ENCODE peak calls at places on chromosomes 1 and 21, in five cellular contexts. One of them, this sample, is unnamed.

GRCh38 chr1:83090195-83090594 is 908.7 kb downstream of the TTLL7 start:
- DNase-seq in uterus: no peak
- DNase-seq in right lobe of liver: no peak
- DNase-seq in prostate gland: no peak
- DNase-seq in body of pancreas: no peak
- DNase-seq in this sample: no peak

GRCh38 chr21:39313042-39313456 is 383 bp downstream of the BRWD1 start:
- DNase-seq in uterus: peak
- DNase-seq in right lobe of liver: peak
- DNase-seq in prostate gland: no peak
- DNase-seq in body of pancreas: peak
- DNase-seq in this sample: peak

GRCh38 chr1:173161510-173162221 is 45.5 kb downstream of the TNFSF4 start:
- DNase-seq in uterus: no peak
- DNase-seq in right lobe of liver: no peak
- DNase-seq in prostate gland: no peak
- DNase-seq in body of pancreas: no peak
- DNase-seq in this sample: no peak

GRCh38 chr1:7845761-7846160 is 7.1 kb downstream of the UTS2 start:
- DNase-seq in uterus: no peak
- DNase-seq in right lobe of liver: no peak
- DNase-seq in prostate gland: no peak
- DNase-seq in body of pancreas: no peak
- DNase-seq in this sample: no peak

GRCh38 chr1:157639800-157640199 is 41.9 kb upstream of the FCRL4 start:
- DNase-seq in uterus: no peak
- DNase-seq in right lobe of liver: no peak
- DNase-seq in prostate gland: no peak
- DNase-seq in body of pancreas: no peak
- DNase-seq in this sample: no peak

GRCh38 chr1:226565476-226565875 is 16.9 kb downstream of the STUM start:
- DNase-seq in uterus: no peak
- DNase-seq in right lobe of liver: no peak
- DNase-seq in prostate gland: no peak
- DNase-seq in body of pancreas: no peak
- DNase-seq in this sample: no peak

GRCh38 chr1:169491845-169492281 is 6.1 kb upstream of the SLC19A2 start:
- DNase-seq in uterus: no peak
- DNase-seq in right lobe of liver: no peak
- DNase-seq in prostate gland: no peak
- DNase-seq in body of pancreas: no peak
- DNase-seq in this sample: no peak

GRCh38 chr1:93001893-93002292 is 40.6 kb upstream of the DIPK1A start:
- DNase-seq in uterus: no peak
- DNase-seq in right lobe of liver: no peak
- DNase-seq in prostate gland: no peak
- DNase-seq in body of pancreas: no peak
- DNase-seq in this sample: no peak

GRCh38 chr1:154400381-154400801 is 4.8 kb upstream of the IL6R start:
- DNase-seq in uterus: no peak
- DNase-seq in right lobe of liver: no peak
- DNase-seq in prostate gland: no peak
- DNase-seq in body of pancreas: no peak
- DNase-seq in this sample: no peak

GRCh38 chr1:225044258-225044657 is 114.8 kb downstream of the DNAH14 start:
- DNase-seq in uterus: no peak
- DNase-seq in right lobe of liver: no peak
- DNase-seq in prostate gland: no peak
- DNase-seq in body of pancreas: no peak
- DNase-seq in this sample: no peak

GRCh38 chr1:172658871-172659453 is at the start of gene FASLG:
- DNase-seq in uterus: no peak
- DNase-seq in right lobe of liver: no peak
- DNase-seq in prostate gland: no peak
- DNase-seq in body of pancreas: no peak
- DNase-seq in this sample: no peak

GRCh38 chr21:27192286-27192685 is 225.4 kb upstream of the ADAMTS5 start:
- DNase-seq in uterus: no peak
- DNase-seq in right lobe of liver: no peak
- DNase-seq in prostate gland: no peak
- DNase-seq in body of pancreas: no peak
- DNase-seq in this sample: no peak

GRCh38 chr1:147683163-147683763 is 12.9 kb upstream of the ACP6 start:
- DNase-seq in uterus: no peak
- DNase-seq in right lobe of liver: no peak
- DNase-seq in prostate gland: no peak
- DNase-seq in body of pancreas: no peak
- DNase-seq in this sample: no peak

GRCh38 chr1:151443846-151444790 is 15.2 kb downstream of the POGZ start:
- DNase-seq in uterus: peak
- DNase-seq in right lobe of liver: no peak
- DNase-seq in prostate gland: peak
- DNase-seq in body of pancreas: peak
- DNase-seq in this sample: peak

GRCh38 chr1:163766537-163766936 is 444.8 kb downstream of the NUF2 start:
- DNase-seq in uterus: no peak
- DNase-seq in right lobe of liver: no peak
- DNase-seq in prostate gland: no peak
- DNase-seq in body of pancreas: no peak
- DNase-seq in this sample: no peak

GRCh38 chr1:93773049-93773838 is 91.6 kb upstream of the BCAR3 start:
- DNase-seq in uterus: no peak
- DNase-seq in right lobe of liver: no peak
- DNase-seq in prostate gland: no peak
- DNase-seq in body of pancreas: no peak
- DNase-seq in this sample: no peak

GRCh38 chr1:153647375-153647714 is 11.2 kb upstream of the SNAPIN start:
- DNase-seq in uterus: no peak
- DNase-seq in right lobe of liver: no peak
- DNase-seq in prostate gland: no peak
- DNase-seq in body of pancreas: no peak
- DNase-seq in this sample: no peak

GRCh38 chr1:27603320-27603961 is 503 bp downstream of the AHDC1 start:
- DNase-seq in uterus: no peak
- DNase-seq in right lobe of liver: peak
- DNase-seq in prostate gland: peak
- DNase-seq in body of pancreas: peak
- DNase-seq in this sample: peak

GRCh38 chr1:156766288-156767100 is 841 bp upstream of the PRCC start:
- DNase-seq in uterus: no peak
- DNase-seq in right lobe of liver: no peak
- DNase-seq in prostate gland: no peak
- DNase-seq in body of pancreas: no peak
- DNase-seq in this sample: no peak

GRCh38 chr1:51236548-51237312 is 657 bp downstream of the RNF11 start:
- DNase-seq in uterus: peak
- DNase-seq in right lobe of liver: peak
- DNase-seq in prostate gland: peak
- DNase-seq in body of pancreas: peak
- DNase-seq in this sample: peak

GRCh38 chr1:79079770-79080169 is 73.2 kb upstream of the ADGRL4 start:
- DNase-seq in uterus: no peak
- DNase-seq in right lobe of liver: no peak
- DNase-seq in prostate gland: no peak
- DNase-seq in body of pancreas: no peak
- DNase-seq in this sample: no peak

GRCh38 chr1:27526569-27527222 is 36.7 kb upstream of the WASF2 start:
- DNase-seq in uterus: no peak
- DNase-seq in right lobe of liver: no peak
- DNase-seq in prostate gland: no peak
- DNase-seq in body of pancreas: no peak
- DNase-seq in this sample: no peak

GRCh38 chr21:34621434-34622000 is 6.6 kb upstream of the RCAN1 start:
- DNase-seq in uterus: no peak
- DNase-seq in right lobe of liver: no peak
- DNase-seq in prostate gland: no peak
- DNase-seq in body of pancreas: no peak
- DNase-seq in this sample: no peak

GRCh38 chr1:155651861-155652661 is 36.5 kb downstream of the YY1AP1 start:
- DNase-seq in uterus: no peak
- DNase-seq in right lobe of liver: no peak
- DNase-seq in prostate gland: no peak
- DNase-seq in body of pancreas: no peak
- DNase-seq in this sample: no peak

GRCh38 chr1:236421022-236421421 is 26.9 kb downstream of the EDARADD start:
- DNase-seq in uterus: no peak
- DNase-seq in right lobe of liver: no peak
- DNase-seq in prostate gland: no peak
- DNase-seq in body of pancreas: no peak
- DNase-seq in this sample: no peak

GRCh38 chr1:80083892-80084291 is 1077.4 kb upstream of the ADGRL4 start:
- DNase-seq in uterus: no peak
- DNase-seq in right lobe of liver: no peak
- DNase-seq in prostate gland: no peak
- DNase-seq in body of pancreas: no peak
- DNase-seq in this sample: no peak

GRCh38 chr1:26405281-26405915 is 5.2 kb upstream of the LIN28A start:
- DNase-seq in uterus: no peak
- DNase-seq in right lobe of liver: no peak
- DNase-seq in prostate gland: no peak
- DNase-seq in body of pancreas: no peak
- DNase-seq in this sample: no peak

GRCh38 chr1:214010717-214011116 is 22.9 kb downstream of the PROX1 start:
- DNase-seq in uterus: no peak
- DNase-seq in right lobe of liver: no peak
- DNase-seq in prostate gland: no peak
- DNase-seq in body of pancreas: no peak
- DNase-seq in this sample: no peak

GRCh38 chr1:175278236-175278635 is 85.7 kb upstream of the KIAA0040 start:
- DNase-seq in uterus: no peak
- DNase-seq in right lobe of liver: no peak
- DNase-seq in prostate gland: no peak
- DNase-seq in body of pancreas: no peak
- DNase-seq in this sample: no peak

GRCh38 chr21:19981938-19982337 is 1016.3 kb upstream of the NCAM2 start:
- DNase-seq in uterus: no peak
- DNase-seq in right lobe of liver: no peak
- DNase-seq in prostate gland: no peak
- DNase-seq in body of pancreas: no peak
- DNase-seq in this sample: no peak

GRCh38 chr21:45156459-45156858 is 82.1 kb downstream of the ADARB1 start:
- DNase-seq in uterus: no peak
- DNase-seq in right lobe of liver: no peak
- DNase-seq in prostate gland: no peak
- DNase-seq in body of pancreas: no peak
- DNase-seq in this sample: no peak

GRCh38 chr21:45153358-45154318 is 79.3 kb downstream of the ADARB1 start:
- DNase-seq in uterus: no peak
- DNase-seq in right lobe of liver: no peak
- DNase-seq in prostate gland: no peak
- DNase-seq in body of pancreas: no peak
- DNase-seq in this sample: no peak

GRCh38 chr21:45152265-45152746 is 77.9 kb downstream of the ADARB1 start:
- DNase-seq in uterus: no peak
- DNase-seq in right lobe of liver: no peak
- DNase-seq in prostate gland: no peak
- DNase-seq in body of pancreas: no peak
- DNase-seq in this sample: no peak

GRCh38 chr21:45155910-45156309 is 81.5 kb downstream of the ADARB1 start:
- DNase-seq in uterus: no peak
- DNase-seq in right lobe of liver: no peak
- DNase-seq in prostate gland: no peak
- DNase-seq in body of pancreas: no peak
- DNase-seq in this sample: no peak

GRCh38 chr21:45154511-45155508 is 80.4 kb downstream of the ADARB1 start:
- DNase-seq in uterus: no peak
- DNase-seq in right lobe of liver: no peak
- DNase-seq in prostate gland: no peak
- DNase-seq in body of pancreas: no peak
- DNase-seq in this sample: no peak
- TF ChIP-seq POLR2A in uterus: no peak
- TF ChIP-seq POLR2A in right lobe of liver: no peak
- TF ChIP-seq POLR2A in prostate gland: no peak
- TF ChIP-seq POLR2A in body of pancreas: no peak
- TF ChIP-seq POLR2A in this sample: no peak

DNA sequence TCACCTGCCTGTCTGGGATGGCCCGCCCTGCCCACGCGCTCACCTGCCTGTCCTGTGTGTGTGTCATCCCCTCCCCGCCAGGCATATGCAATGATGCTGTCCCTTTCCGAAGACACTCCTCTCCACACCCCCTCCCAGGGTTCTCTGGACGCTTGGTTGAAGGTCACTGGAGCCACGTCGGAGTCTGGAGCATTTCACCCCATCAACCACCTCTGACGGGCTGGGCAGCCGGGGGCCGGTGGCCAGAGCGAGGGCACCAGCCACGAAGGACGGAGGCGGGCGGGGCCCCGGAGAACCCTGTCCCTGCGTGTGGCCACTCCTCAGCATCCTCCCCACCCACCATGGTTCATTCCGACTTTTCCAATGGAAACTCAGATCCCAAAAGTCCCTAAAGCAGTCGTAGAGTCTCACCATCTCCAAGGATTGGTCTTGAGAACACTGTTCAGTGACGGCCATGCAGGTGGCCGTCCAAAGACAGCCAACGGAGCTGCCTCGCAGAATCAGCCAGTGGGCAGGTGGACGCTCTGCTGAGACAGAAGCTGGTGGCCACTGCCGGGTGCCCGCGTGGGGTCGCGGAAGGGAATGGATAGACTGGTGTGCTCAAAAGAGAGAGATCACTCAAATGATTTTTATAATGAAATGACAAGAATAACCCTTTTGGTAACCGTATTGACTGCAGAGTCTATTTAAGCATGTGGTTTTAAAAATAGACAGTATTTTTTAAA is 20.7 kb upstream of the ARHGEF16 start:
- DNase-seq in uterus: no peak
- DNase-seq in right lobe of liver: peak
- DNase-seq in prostate gland: no peak
- DNase-seq in body of pancreas: no peak
- DNase-seq in this sample: no peak
- TF ChIP-seq POLR2A in uterus: no peak
- TF ChIP-seq POLR2A in right lobe of liver: no peak
- TF ChIP-seq POLR2A in prostate gland: no peak
- TF ChIP-seq POLR2A in body of pancreas: no peak
- TF ChIP-seq POLR2A in this sample: no peak

GRCh38 chr1:161200992-161201827 is 957 bp upstream of the NDUFS2 start:
- DNase-seq in uterus: peak
- DNase-seq in right lobe of liver: peak
- DNase-seq in prostate gland: peak
- DNase-seq in body of pancreas: peak
- DNase-seq in this sample: peak
- TF ChIP-seq POLR2A in uterus: no peak
- TF ChIP-seq POLR2A in right lobe of liver: peak
- TF ChIP-seq POLR2A in prostate gland: no peak
- TF ChIP-seq POLR2A in body of pancreas: peak
- TF ChIP-seq POLR2A in this sample: peak

DNA sequence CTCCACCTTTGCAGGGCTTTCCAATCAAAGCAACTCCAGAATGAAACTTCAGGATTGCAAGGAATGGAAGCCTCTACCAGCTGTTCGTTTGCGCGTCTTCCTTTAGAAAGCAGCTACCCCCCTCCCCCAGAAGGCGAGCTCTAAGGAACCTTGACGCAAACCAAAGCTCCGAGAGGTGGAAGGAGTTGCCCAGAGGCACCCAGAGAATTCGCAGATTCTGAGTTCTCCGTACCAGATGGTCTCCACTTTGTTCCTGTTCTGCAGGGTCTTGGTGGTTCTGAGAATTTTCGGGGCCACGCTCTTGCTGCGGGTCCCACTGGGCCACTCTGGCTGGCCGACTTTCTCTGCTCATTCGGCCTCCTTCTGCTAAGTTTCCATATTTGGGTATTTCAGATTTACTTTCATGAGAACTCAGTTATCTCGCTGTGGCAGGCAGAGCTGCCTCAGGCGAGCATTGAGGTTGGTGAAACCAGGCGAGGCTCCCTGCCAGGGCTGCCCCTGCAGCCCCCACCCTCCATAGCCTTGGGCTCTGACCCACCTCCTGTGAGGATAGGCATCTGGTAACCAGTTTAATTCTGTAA is 798 bp downstream of the TRAF5 start:
- DNase-seq in uterus: peak
- DNase-seq in right lobe of liver: no peak
- DNase-seq in prostate gland: no peak
- DNase-seq in body of pancreas: peak
- DNase-seq in this sample: no peak
- TF ChIP-seq POLR2A in uterus: no peak
- TF ChIP-seq POLR2A in right lobe of liver: no peak
- TF ChIP-seq POLR2A in prostate gland: no peak
- TF ChIP-seq POLR2A in body of pancreas: peak
- TF ChIP-seq POLR2A in this sample: no peak

This sample was measured in ovary.